ENCODE peak calls at places on chromosomes 4 and X, in six cellular contexts. One of them, this sample, is unnamed. For H3K36me3, the result is how much of the 10 kb centered on the place peaks cover.

GRCh38 chr4:40909363-40909876 is 159.7 kb downstream of the NSUN7 start:
- DNase-seq in CD8-positive, alpha-beta T cell: no peak
- DNase-seq in uterus: peak
- DNase-seq in brain microvascular endothelial cell: peak
- DNase-seq in HCT116: peak
- DNase-seq in psoas muscle: no peak
- DNase-seq in this sample: peak

GRCh38 chrX:39946822-39947221 is 150.9 kb downstream of the BCOR start:
- DNase-seq in CD8-positive, alpha-beta T cell: no peak
- DNase-seq in uterus: no peak
- DNase-seq in brain microvascular endothelial cell: peak
- DNase-seq in HCT116: no peak
- DNase-seq in psoas muscle: no peak
- DNase-seq in this sample: peak

GRCh38 chr4:94452476-94453300 is 946 bp downstream of the PDLIM5 start:
- DNase-seq in CD8-positive, alpha-beta T cell: peak
- DNase-seq in uterus: peak
- DNase-seq in brain microvascular endothelial cell: peak
- DNase-seq in HCT116: peak
- DNase-seq in psoas muscle: peak
- DNase-seq in this sample: peak

GRCh38 chr4:148441624-148441985 is 609 bp downstream of the NR3C2 start:
- DNase-seq in CD8-positive, alpha-beta T cell: no peak
- DNase-seq in uterus: peak
- DNase-seq in brain microvascular endothelial cell: no peak
- DNase-seq in HCT116: no peak
- DNase-seq in psoas muscle: no peak
- DNase-seq in this sample: no peak

GRCh38 chrX:58051346-58051745 is 141.1 kb upstream of the ZXDA start:
- DNase-seq in CD8-positive, alpha-beta T cell: no peak
- DNase-seq in uterus: no peak
- DNase-seq in brain microvascular endothelial cell: no peak
- DNase-seq in HCT116: no peak
- DNase-seq in psoas muscle: no peak
- DNase-seq in this sample: peak

GRCh38 chrX:38668788-38669187 is 107.4 kb downstream of the TSPAN7 start:
- DNase-seq in CD8-positive, alpha-beta T cell: no peak
- DNase-seq in uterus: no peak
- DNase-seq in brain microvascular endothelial cell: no peak
- DNase-seq in HCT116: no peak
- DNase-seq in psoas muscle: no peak
- DNase-seq in this sample: no peak

GRCh38 chr4:132334081-132334480 is 815.0 kb upstream of the PCDH10 start:
- DNase-seq in CD8-positive, alpha-beta T cell: no peak
- DNase-seq in uterus: no peak
- DNase-seq in brain microvascular endothelial cell: no peak
- DNase-seq in HCT116: no peak
- DNase-seq in psoas muscle: no peak
- DNase-seq in this sample: peak

GRCh38 chr4:16641971-16642370 is 256.5 kb downstream of the LDB2 start:
- DNase-seq in CD8-positive, alpha-beta T cell: no peak
- DNase-seq in uterus: peak
- DNase-seq in brain microvascular endothelial cell: no peak
- DNase-seq in HCT116: no peak
- DNase-seq in psoas muscle: no peak
- DNase-seq in this sample: no peak

GRCh38 chrX:74162199-74162598 is 141.8 kb upstream of the ZCCHC13 start:
- DNase-seq in CD8-positive, alpha-beta T cell: no peak
- DNase-seq in uterus: no peak
- DNase-seq in brain microvascular endothelial cell: no peak
- DNase-seq in HCT116: no peak
- DNase-seq in psoas muscle: no peak
- DNase-seq in this sample: no peak

GRCh38 chr4:127775843-127776242 is 6.3 kb upstream of the HSPA4L start:
- DNase-seq in CD8-positive, alpha-beta T cell: no peak
- DNase-seq in uterus: no peak
- DNase-seq in brain microvascular endothelial cell: no peak
- DNase-seq in HCT116: no peak
- DNase-seq in psoas muscle: no peak
- DNase-seq in this sample: no peak

GRCh38 chrX:20320461-20321159 is 53.9 kb upstream of the RPS6KA3 start:
- DNase-seq in CD8-positive, alpha-beta T cell: peak
- DNase-seq in uterus: no peak
- DNase-seq in brain microvascular endothelial cell: no peak
- DNase-seq in HCT116: no peak
- DNase-seq in psoas muscle: no peak
- DNase-seq in this sample: no peak

GRCh38 chrX:39260965-39261364 is 459.7 kb downstream of the MID1IP1 start:
- DNase-seq in CD8-positive, alpha-beta T cell: no peak
- DNase-seq in uterus: no peak
- DNase-seq in brain microvascular endothelial cell: peak
- DNase-seq in HCT116: no peak
- DNase-seq in psoas muscle: no peak
- DNase-seq in this sample: peak

GRCh38 chr4:138611017-138611416 is 368.9 kb upstream of the SLC7A11 start:
- DNase-seq in CD8-positive, alpha-beta T cell: no peak
- DNase-seq in uterus: no peak
- DNase-seq in brain microvascular endothelial cell: no peak
- DNase-seq in HCT116: no peak
- DNase-seq in psoas muscle: no peak
- DNase-seq in this sample: no peak

GRCh38 chr4:8675906-8676305 is 83.3 kb downstream of the CPZ start:
- DNase-seq in CD8-positive, alpha-beta T cell: no peak
- DNase-seq in uterus: no peak
- DNase-seq in brain microvascular endothelial cell: no peak
- DNase-seq in HCT116: no peak
- DNase-seq in psoas muscle: no peak
- DNase-seq in this sample: no peak

GRCh38 chr4:169315530-169316306 is 45.0 kb upstream of the SH3RF1 start:
- DNase-seq in CD8-positive, alpha-beta T cell: no peak
- DNase-seq in uterus: no peak
- DNase-seq in brain microvascular endothelial cell: peak
- DNase-seq in HCT116: no peak
- DNase-seq in psoas muscle: no peak
- DNase-seq in this sample: peak

GRCh38 chr4:68871772-68872441 is 56.1 kb downstream of the UGT2B10 start:
- DNase-seq in CD8-positive, alpha-beta T cell: no peak
- DNase-seq in uterus: no peak
- DNase-seq in brain microvascular endothelial cell: no peak
- DNase-seq in HCT116: no peak
- DNase-seq in psoas muscle: no peak
- DNase-seq in this sample: no peak

GRCh38 chr4:23889814-23890269 is at the start of gene PPARGC1A:
- DNase-seq in CD8-positive, alpha-beta T cell: no peak
- DNase-seq in uterus: peak
- DNase-seq in brain microvascular endothelial cell: no peak
- DNase-seq in HCT116: no peak
- DNase-seq in psoas muscle: peak
- DNase-seq in this sample: no peak

GRCh38 chrX:37825225-37825842 is 22.0 kb downstream of the DYNLT3 start:
- DNase-seq in CD8-positive, alpha-beta T cell: peak
- DNase-seq in uterus: peak
- DNase-seq in brain microvascular endothelial cell: peak
- DNase-seq in HCT116: peak
- DNase-seq in psoas muscle: no peak
- DNase-seq in this sample: peak

GRCh38 chr4:186144180-186144579 is 39.7 kb downstream of the FAM149A start:
- DNase-seq in CD8-positive, alpha-beta T cell: no peak
- DNase-seq in uterus: peak
- DNase-seq in brain microvascular endothelial cell: peak
- DNase-seq in HCT116: no peak
- DNase-seq in psoas muscle: peak
- DNase-seq in this sample: peak

GRCh38 chr4:1790005-1790404 is 3.1 kb upstream of the FGFR3 start:
- DNase-seq in CD8-positive, alpha-beta T cell: no peak
- DNase-seq in uterus: no peak
- DNase-seq in brain microvascular endothelial cell: no peak
- DNase-seq in HCT116: no peak
- DNase-seq in psoas muscle: no peak
- DNase-seq in this sample: peak

DNA sequence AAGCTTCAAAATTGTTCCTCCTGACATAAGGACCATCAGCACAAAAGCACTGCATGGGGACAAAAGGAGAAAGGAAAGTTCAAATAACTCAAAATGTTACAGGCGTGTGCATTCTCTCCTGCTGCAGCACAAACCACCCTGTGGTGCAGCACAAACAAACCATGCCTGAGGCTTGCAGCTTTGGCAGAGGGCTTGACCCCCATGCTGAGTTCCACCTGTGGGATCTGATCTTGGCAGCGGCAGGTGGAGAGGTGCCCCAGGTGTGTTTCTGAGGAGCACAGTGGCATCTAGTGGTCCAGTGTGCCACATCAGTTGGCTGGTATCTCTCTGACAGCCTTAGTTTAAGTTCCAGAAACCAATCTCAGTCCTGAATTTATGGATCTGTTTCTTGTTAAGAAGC is 164.6 kb downstream of the SOWAHB start:
- DNase-seq in CD8-positive, alpha-beta T cell: no peak
- DNase-seq in uterus: no peak
- DNase-seq in brain microvascular endothelial cell: no peak
- DNase-seq in HCT116: no peak
- DNase-seq in psoas muscle: no peak
- DNase-seq in this sample: peak
- TF ChIP-seq CTCF in CD8-positive, alpha-beta T cell: no peak
- TF ChIP-seq CTCF in uterus: no peak
- TF ChIP-seq CTCF in brain microvascular endothelial cell: peak
- TF ChIP-seq CTCF in HCT116: peak
- TF ChIP-seq CTCF in psoas muscle: no peak
- TF ChIP-seq CTCF in this sample: peak

DNA sequence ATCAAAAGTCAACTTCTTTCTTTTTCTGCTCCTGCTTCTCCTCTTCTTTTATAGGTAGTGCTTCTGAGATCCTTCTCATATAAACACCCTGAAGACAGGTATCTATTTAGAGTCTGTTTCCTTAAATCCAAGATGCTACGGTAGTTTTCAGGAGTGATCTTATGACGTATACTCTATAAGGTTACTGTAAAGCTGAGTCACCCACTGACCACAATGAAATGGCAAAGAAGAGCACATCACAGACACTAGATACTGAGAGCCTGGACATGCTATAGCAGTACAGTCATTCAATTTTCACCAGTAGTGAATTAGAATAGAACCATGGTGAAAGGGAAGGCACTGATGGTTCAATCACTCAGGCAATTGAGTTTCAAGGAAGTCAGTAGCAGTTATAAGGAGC is 412.5 kb downstream of the ADAM29 start:
- DNase-seq in CD8-positive, alpha-beta T cell: no peak
- DNase-seq in uterus: no peak
- DNase-seq in brain microvascular endothelial cell: peak
- DNase-seq in HCT116: no peak
- DNase-seq in psoas muscle: no peak
- DNase-seq in this sample: peak
- H3K4me3 ChIP-seq in CD8-positive, alpha-beta T cell: no peak
- H3K4me3 ChIP-seq in uterus: no peak
- H3K4me3 ChIP-seq in brain microvascular endothelial cell: no peak
- H3K4me3 ChIP-seq in HCT116: no peak
- H3K4me3 ChIP-seq in psoas muscle: no peak
- H3K4me3 ChIP-seq in this sample: no peak

GRCh38 chr4:88035292-88035691 is 27.9 kb downstream of the PKD2 start:
- DNase-seq in CD8-positive, alpha-beta T cell: no peak
- DNase-seq in uterus: no peak
- DNase-seq in brain microvascular endothelial cell: no peak
- DNase-seq in HCT116: no peak
- DNase-seq in psoas muscle: no peak
- DNase-seq in this sample: no peak

GRCh38 chr4:88040707-88041106 is 33.3 kb downstream of the PKD2 start:
- DNase-seq in CD8-positive, alpha-beta T cell: no peak
- DNase-seq in uterus: no peak
- DNase-seq in brain microvascular endothelial cell: peak
- DNase-seq in HCT116: no peak
- DNase-seq in psoas muscle: no peak
- DNase-seq in this sample: no peak

GRCh38 chr4:88037936-88038335 is 30.5 kb downstream of the PKD2 start:
- DNase-seq in CD8-positive, alpha-beta T cell: no peak
- DNase-seq in uterus: no peak
- DNase-seq in brain microvascular endothelial cell: no peak
- DNase-seq in HCT116: no peak
- DNase-seq in psoas muscle: no peak
- DNase-seq in this sample: no peak

GRCh38 chr4:88033309-88033708 is 25.9 kb downstream of the PKD2 start:
- DNase-seq in CD8-positive, alpha-beta T cell: peak
- DNase-seq in uterus: peak
- DNase-seq in brain microvascular endothelial cell: peak
- DNase-seq in HCT116: peak
- DNase-seq in psoas muscle: no peak
- DNase-seq in this sample: peak

DNA sequence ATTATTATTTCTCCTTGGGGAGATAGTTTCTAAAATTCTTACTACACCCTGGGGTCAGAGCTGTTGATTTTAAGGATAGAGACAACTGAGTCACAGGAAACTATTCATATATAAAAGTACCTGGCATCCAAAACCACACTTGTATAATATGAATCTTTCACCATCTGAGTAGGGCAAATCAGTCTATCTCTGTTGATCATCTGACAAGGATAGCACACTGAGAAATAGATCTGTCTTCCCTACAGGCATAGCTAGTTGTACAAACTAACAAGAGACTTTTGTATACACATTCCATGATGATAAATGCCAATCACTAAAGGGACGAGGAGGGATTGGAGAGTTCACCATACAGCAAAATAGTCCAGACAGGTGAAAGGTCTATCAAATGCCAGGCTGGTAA is 30.0 kb downstream of the PKD2 start:
- DNase-seq in CD8-positive, alpha-beta T cell: no peak
- DNase-seq in uterus: no peak
- DNase-seq in brain microvascular endothelial cell: no peak
- DNase-seq in HCT116: no peak
- DNase-seq in psoas muscle: no peak
- DNase-seq in this sample: no peak
- H3K36me3 ChIP-seq in CD8-positive, alpha-beta T cell: under half
- H3K36me3 ChIP-seq in uterus: under half
- H3K36me3 ChIP-seq in brain microvascular endothelial cell: under half
- H3K36me3 ChIP-seq in HCT116: under half
- H3K36me3 ChIP-seq in psoas muscle: half or more
- H3K36me3 ChIP-seq in this sample: under half

DNA sequence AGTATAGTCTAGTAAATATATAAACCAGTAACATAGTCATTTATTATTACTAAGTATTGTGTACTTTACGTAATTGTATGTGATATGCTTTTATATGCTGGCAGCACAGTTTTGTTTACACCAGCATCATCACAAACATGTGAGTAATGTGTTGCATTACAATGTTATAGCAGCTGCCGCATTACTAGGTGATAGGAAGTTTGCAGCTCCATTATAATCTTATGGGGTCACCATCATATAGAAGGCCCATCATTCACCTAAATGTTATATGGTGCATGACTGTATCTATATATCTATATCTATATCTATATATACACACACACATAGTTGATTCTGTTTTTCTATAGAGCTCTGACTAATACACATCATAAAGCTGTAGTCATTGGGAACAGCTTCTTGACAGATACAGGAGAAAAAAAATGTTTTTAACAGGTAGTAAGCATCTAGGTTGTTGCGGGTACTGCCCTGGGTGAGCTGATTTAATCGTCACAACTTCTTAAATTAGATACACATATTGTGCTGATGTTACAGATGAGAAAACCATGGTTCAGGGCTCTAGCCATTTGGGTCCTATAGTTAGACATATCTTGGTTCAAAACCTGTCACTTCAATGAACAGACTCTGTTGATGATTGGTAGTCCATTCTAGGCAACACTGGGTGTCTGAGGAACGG is 77.9 kb downstream of the CLNK start:
- DNase-seq in CD8-positive, alpha-beta T cell: no peak
- DNase-seq in uterus: no peak
- DNase-seq in brain microvascular endothelial cell: no peak
- DNase-seq in HCT116: no peak
- DNase-seq in psoas muscle: no peak
- DNase-seq in this sample: peak
- TF ChIP-seq CTCF in CD8-positive, alpha-beta T cell: no peak
- TF ChIP-seq CTCF in uterus: no peak
- TF ChIP-seq CTCF in brain microvascular endothelial cell: no peak
- TF ChIP-seq CTCF in HCT116: no peak
- TF ChIP-seq CTCF in psoas muscle: no peak
- TF ChIP-seq CTCF in this sample: no peak